ENCODE peak calls at places on chromosomes 3 and 15, in eight cellular contexts. One of them, this sample, is unnamed.

GRCh38 chr3:85161544-85161943 is 202.8 kb downstream of the CADM2 start:
- DNase-seq in Jurkat, Clone E6-1: no peak
- DNase-seq in OCI-LY7: no peak
- DNase-seq in stimulated activated naive B cell treated with anti-CD40 and anti-IgM and Interleukin-4, amounts not matched to agents 10 μg/mL and 1 μg/mL and 100 μg/mL, for 72 hours: no peak
- DNase-seq in MV-4-11: no peak
- DNase-seq in activated T-helper 1 cell treated with anti-CD3 and anti-CD28 coated beads, Interleukin-12 subunit alpha, Interleukin-12 subunit beta, Interleukin-2, Interleukin-4 antibody, amounts not matched to agents 30 ng/mL and 10 ng/mL and 1 ng/mL, durations not matched to agents 14 hours and 24 hours and 36 hours: no peak
- DNase-seq in HT1080: peak; percentile 89
- DNase-seq in HCEC 1CT: no peak
- DNase-seq in this sample: no peak

GRCh38 chr3:5022187-5022965 is 43.1 kb downstream of the BHLHE40 start:
- DNase-seq in Jurkat, Clone E6-1: no peak
- DNase-seq in OCI-LY7: no peak
- DNase-seq in stimulated activated naive B cell treated with anti-CD40 and anti-IgM and Interleukin-4, amounts not matched to agents 10 μg/mL and 1 μg/mL and 100 μg/mL, for 72 hours: no peak
- DNase-seq in MV-4-11: no peak
- DNase-seq in activated T-helper 1 cell treated with anti-CD3 and anti-CD28 coated beads, Interleukin-12 subunit alpha, Interleukin-12 subunit beta, Interleukin-2, Interleukin-4 antibody, amounts not matched to agents 30 ng/mL and 10 ng/mL and 1 ng/mL, durations not matched to agents 14 hours and 24 hours and 36 hours: no peak
- DNase-seq in HT1080: no peak
- DNase-seq in HCEC 1CT: peak; percentile 37
- DNase-seq in this sample: no peak

GRCh38 chr3:149373235-149374125 is 4.0 kb downstream of the TM4SF1 start:
- DNase-seq in Jurkat, Clone E6-1: no peak
- DNase-seq in OCI-LY7: no peak
- DNase-seq in stimulated activated naive B cell treated with anti-CD40 and anti-IgM and Interleukin-4, amounts not matched to agents 10 μg/mL and 1 μg/mL and 100 μg/mL, for 72 hours: no peak
- DNase-seq in MV-4-11: peak; percentile 90
- DNase-seq in activated T-helper 1 cell treated with anti-CD3 and anti-CD28 coated beads, Interleukin-12 subunit alpha, Interleukin-12 subunit beta, Interleukin-2, Interleukin-4 antibody, amounts not matched to agents 30 ng/mL and 10 ng/mL and 1 ng/mL, durations not matched to agents 14 hours and 24 hours and 36 hours: no peak
- DNase-seq in HT1080: no peak
- DNase-seq in HCEC 1CT: peak; percentile 95
- DNase-seq in this sample: peak; percentile 14

GRCh38 chr3:5344707-5345106 is 157.2 kb downstream of the EDEM1 start:
- DNase-seq in Jurkat, Clone E6-1: no peak
- DNase-seq in OCI-LY7: no peak
- DNase-seq in stimulated activated naive B cell treated with anti-CD40 and anti-IgM and Interleukin-4, amounts not matched to agents 10 μg/mL and 1 μg/mL and 100 μg/mL, for 72 hours: no peak
- DNase-seq in MV-4-11: no peak
- DNase-seq in activated T-helper 1 cell treated with anti-CD3 and anti-CD28 coated beads, Interleukin-12 subunit alpha, Interleukin-12 subunit beta, Interleukin-2, Interleukin-4 antibody, amounts not matched to agents 30 ng/mL and 10 ng/mL and 1 ng/mL, durations not matched to agents 14 hours and 24 hours and 36 hours: no peak
- DNase-seq in HT1080: no peak
- DNase-seq in HCEC 1CT: no peak
- DNase-seq in this sample: no peak

GRCh38 chr3:124965413-124965812 is 30.9 kb upstream of the MUC13 start:
- DNase-seq in Jurkat, Clone E6-1: no peak
- DNase-seq in OCI-LY7: no peak
- DNase-seq in stimulated activated naive B cell treated with anti-CD40 and anti-IgM and Interleukin-4, amounts not matched to agents 10 μg/mL and 1 μg/mL and 100 μg/mL, for 72 hours: no peak
- DNase-seq in MV-4-11: peak; percentile 17
- DNase-seq in activated T-helper 1 cell treated with anti-CD3 and anti-CD28 coated beads, Interleukin-12 subunit alpha, Interleukin-12 subunit beta, Interleukin-2, Interleukin-4 antibody, amounts not matched to agents 30 ng/mL and 10 ng/mL and 1 ng/mL, durations not matched to agents 14 hours and 24 hours and 36 hours: no peak
- DNase-seq in HT1080: peak; percentile 30
- DNase-seq in HCEC 1CT: no peak
- DNase-seq in this sample: no peak

GRCh38 chr15:90192961-90193786 is 8.0 kb upstream of the SEMA4B start:
- DNase-seq in Jurkat, Clone E6-1: peak; percentile 84
- DNase-seq in OCI-LY7: no peak
- DNase-seq in stimulated activated naive B cell treated with anti-CD40 and anti-IgM and Interleukin-4, amounts not matched to agents 10 μg/mL and 1 μg/mL and 100 μg/mL, for 72 hours: no peak
- DNase-seq in MV-4-11: peak; percentile 73
- DNase-seq in activated T-helper 1 cell treated with anti-CD3 and anti-CD28 coated beads, Interleukin-12 subunit alpha, Interleukin-12 subunit beta, Interleukin-2, Interleukin-4 antibody, amounts not matched to agents 30 ng/mL and 10 ng/mL and 1 ng/mL, durations not matched to agents 14 hours and 24 hours and 36 hours: no peak
- DNase-seq in HT1080: no peak
- DNase-seq in HCEC 1CT: no peak
- DNase-seq in this sample: no peak

GRCh38 chr15:80679167-80679804 is 15.8 kb upstream of the ABHD17C start:
- DNase-seq in Jurkat, Clone E6-1: no peak
- DNase-seq in OCI-LY7: no peak
- DNase-seq in stimulated activated naive B cell treated with anti-CD40 and anti-IgM and Interleukin-4, amounts not matched to agents 10 μg/mL and 1 μg/mL and 100 μg/mL, for 72 hours: no peak
- DNase-seq in MV-4-11: no peak
- DNase-seq in activated T-helper 1 cell treated with anti-CD3 and anti-CD28 coated beads, Interleukin-12 subunit alpha, Interleukin-12 subunit beta, Interleukin-2, Interleukin-4 antibody, amounts not matched to agents 30 ng/mL and 10 ng/mL and 1 ng/mL, durations not matched to agents 14 hours and 24 hours and 36 hours: no peak
- DNase-seq in HT1080: no peak
- DNase-seq in HCEC 1CT: no peak
- DNase-seq in this sample: no peak

GRCh38 chr3:177470200-177470941 is 273.1 kb upstream of the TBL1XR1 start:
- DNase-seq in Jurkat, Clone E6-1: no peak
- DNase-seq in OCI-LY7: no peak
- DNase-seq in stimulated activated naive B cell treated with anti-CD40 and anti-IgM and Interleukin-4, amounts not matched to agents 10 μg/mL and 1 μg/mL and 100 μg/mL, for 72 hours: no peak
- DNase-seq in MV-4-11: no peak
- DNase-seq in activated T-helper 1 cell treated with anti-CD3 and anti-CD28 coated beads, Interleukin-12 subunit alpha, Interleukin-12 subunit beta, Interleukin-2, Interleukin-4 antibody, amounts not matched to agents 30 ng/mL and 10 ng/mL and 1 ng/mL, durations not matched to agents 14 hours and 24 hours and 36 hours: no peak
- DNase-seq in HT1080: no peak
- DNase-seq in HCEC 1CT: no peak
- DNase-seq in this sample: no peak

GRCh38 chr15:71379893-71380292 is 264.6 kb downstream of the THSD4 start:
- DNase-seq in Jurkat, Clone E6-1: no peak
- DNase-seq in OCI-LY7: no peak
- DNase-seq in stimulated activated naive B cell treated with anti-CD40 and anti-IgM and Interleukin-4, amounts not matched to agents 10 μg/mL and 1 μg/mL and 100 μg/mL, for 72 hours: no peak
- DNase-seq in MV-4-11: no peak
- DNase-seq in activated T-helper 1 cell treated with anti-CD3 and anti-CD28 coated beads, Interleukin-12 subunit alpha, Interleukin-12 subunit beta, Interleukin-2, Interleukin-4 antibody, amounts not matched to agents 30 ng/mL and 10 ng/mL and 1 ng/mL, durations not matched to agents 14 hours and 24 hours and 36 hours: no peak
- DNase-seq in HT1080: no peak
- DNase-seq in HCEC 1CT: no peak
- DNase-seq in this sample: no peak

GRCh38 chr3:81440666-81441065 is 320.8 kb downstream of the GBE1 start:
- DNase-seq in Jurkat, Clone E6-1: no peak
- DNase-seq in OCI-LY7: no peak
- DNase-seq in stimulated activated naive B cell treated with anti-CD40 and anti-IgM and Interleukin-4, amounts not matched to agents 10 μg/mL and 1 μg/mL and 100 μg/mL, for 72 hours: no peak
- DNase-seq in MV-4-11: no peak
- DNase-seq in activated T-helper 1 cell treated with anti-CD3 and anti-CD28 coated beads, Interleukin-12 subunit alpha, Interleukin-12 subunit beta, Interleukin-2, Interleukin-4 antibody, amounts not matched to agents 30 ng/mL and 10 ng/mL and 1 ng/mL, durations not matched to agents 14 hours and 24 hours and 36 hours: no peak
- DNase-seq in HT1080: no peak
- DNase-seq in HCEC 1CT: no peak
- DNase-seq in this sample: no peak

GRCh38 chr3:63051920-63052319 is 176.7 kb upstream of the CADPS start:
- DNase-seq in Jurkat, Clone E6-1: no peak
- DNase-seq in OCI-LY7: no peak
- DNase-seq in stimulated activated naive B cell treated with anti-CD40 and anti-IgM and Interleukin-4, amounts not matched to agents 10 μg/mL and 1 μg/mL and 100 μg/mL, for 72 hours: no peak
- DNase-seq in MV-4-11: no peak
- DNase-seq in activated T-helper 1 cell treated with anti-CD3 and anti-CD28 coated beads, Interleukin-12 subunit alpha, Interleukin-12 subunit beta, Interleukin-2, Interleukin-4 antibody, amounts not matched to agents 30 ng/mL and 10 ng/mL and 1 ng/mL, durations not matched to agents 14 hours and 24 hours and 36 hours: no peak
- DNase-seq in HT1080: peak; percentile 86
- DNase-seq in HCEC 1CT: peak; percentile 76
- DNase-seq in this sample: no peak

GRCh38 chr15:75902129-75902557 is 1.5 kb upstream of the FBXO22 start:
- DNase-seq in Jurkat, Clone E6-1: no peak
- DNase-seq in OCI-LY7: no peak
- DNase-seq in stimulated activated naive B cell treated with anti-CD40 and anti-IgM and Interleukin-4, amounts not matched to agents 10 μg/mL and 1 μg/mL and 100 μg/mL, for 72 hours: no peak
- DNase-seq in MV-4-11: no peak
- DNase-seq in activated T-helper 1 cell treated with anti-CD3 and anti-CD28 coated beads, Interleukin-12 subunit alpha, Interleukin-12 subunit beta, Interleukin-2, Interleukin-4 antibody, amounts not matched to agents 30 ng/mL and 10 ng/mL and 1 ng/mL, durations not matched to agents 14 hours and 24 hours and 36 hours: no peak
- DNase-seq in HT1080: no peak
- DNase-seq in HCEC 1CT: no peak
- DNase-seq in this sample: no peak

GRCh38 chr3:41508063-41508696 is 308.9 kb downstream of the CTNNB1 start:
- DNase-seq in Jurkat, Clone E6-1: no peak
- DNase-seq in OCI-LY7: no peak
- DNase-seq in stimulated activated naive B cell treated with anti-CD40 and anti-IgM and Interleukin-4, amounts not matched to agents 10 μg/mL and 1 μg/mL and 100 μg/mL, for 72 hours: no peak
- DNase-seq in MV-4-11: no peak
- DNase-seq in activated T-helper 1 cell treated with anti-CD3 and anti-CD28 coated beads, Interleukin-12 subunit alpha, Interleukin-12 subunit beta, Interleukin-2, Interleukin-4 antibody, amounts not matched to agents 30 ng/mL and 10 ng/mL and 1 ng/mL, durations not matched to agents 14 hours and 24 hours and 36 hours: no peak
- DNase-seq in HT1080: peak; percentile 71
- DNase-seq in HCEC 1CT: no peak
- DNase-seq in this sample: no peak

GRCh38 chr15:70192490-70192889 is 94.8 kb upstream of the TLE3 start:
- DNase-seq in Jurkat, Clone E6-1: no peak
- DNase-seq in OCI-LY7: no peak
- DNase-seq in stimulated activated naive B cell treated with anti-CD40 and anti-IgM and Interleukin-4, amounts not matched to agents 10 μg/mL and 1 μg/mL and 100 μg/mL, for 72 hours: no peak
- DNase-seq in MV-4-11: no peak
- DNase-seq in activated T-helper 1 cell treated with anti-CD3 and anti-CD28 coated beads, Interleukin-12 subunit alpha, Interleukin-12 subunit beta, Interleukin-2, Interleukin-4 antibody, amounts not matched to agents 30 ng/mL and 10 ng/mL and 1 ng/mL, durations not matched to agents 14 hours and 24 hours and 36 hours: no peak
- DNase-seq in HT1080: no peak
- DNase-seq in HCEC 1CT: no peak
- DNase-seq in this sample: no peak